ENCODE peak calls at places on chromosomes 1 and 21, in ten cellular contexts. B is H9, E is IMR-90, I is NT2/D1, F is A549, P is MM.1S, G is body of pancreas, V is aorta, A is fibroblast of lung, R is cardiac muscle cell. K is an unnamed sample. For H3K4me1, the result is how much of the 10 kb centered on the place peaks cover.

GRCh38 chr1:232543194-232543593 is 86.7 kb downstream of the SIPA1L2 start:
- DNase-seq in R (no peak), A (no peak), B (no peak), E (no peak), P (no peak), I (no peak), F (no peak), G (no peak), V (no peak), K (no peak)

GRCh38 chr1:160670701-160671100 is 23.9 kb upstream of the SLAMF1 start:
- DNase-seq in I (no peak), V (no peak), E (no peak), G (no peak), A (no peak), F (no peak), P (no peak), B (no peak), R (no peak), K (no peak)

GRCh38 chr1:226108935-226109828 is 46.7 kb downstream of the H3-3A start:
- DNase-seq in R (no peak), A (peak), E (peak), I (no peak), B (no peak), G (peak), F (no peak), V (peak), P (no peak), K (peak)

GRCh38 chr1:164774819-164775654 is 216.1 kb downstream of the PBX1 start:
- DNase-seq in R (peak), B (no peak), G (peak), I (no peak), V (no peak), P (no peak), E (no peak), A (no peak), F (no peak), K (peak)

GRCh38 chr1:34165422-34165921 is 442 bp upstream of the CSMD2 start:
- DNase-seq in P (no peak), E (no peak), G (no peak), R (no peak), F (no peak), I (no peak), A (peak), B (peak), V (no peak), K (no peak)

GRCh38 chr1:41559331-41559730 is 74.8 kb upstream of the EDN2 start:
- DNase-seq in B (no peak), V (no peak), F (no peak), E (no peak), I (no peak), R (no peak), A (no peak), G (no peak), P (no peak), K (no peak)

GRCh38 chr1:240295811-240296210 is 204.1 kb downstream of the FMN2 start:
- DNase-seq in F (no peak), E (peak), B (no peak), I (no peak), R (no peak), P (peak), V (no peak), A (peak), G (no peak), K (no peak)

GRCh38 chr1:200319143-200319542 is 90.7 kb downstream of the ZNF281 start:
- DNase-seq in F (no peak), A (no peak), E (no peak), P (no peak), G (no peak), I (no peak), R (no peak), B (no peak), V (no peak), K (no peak)

GRCh38 chr1:219279017-219279770 is 105.5 kb downstream of the LYPLAL1 start:
- DNase-seq in A (peak), P (no peak), G (no peak), R (no peak), I (no peak), E (peak), F (peak), V (no peak), B (no peak), K (no peak)

GRCh38 chr21:45901061-45901690 is 80.4 kb upstream of the COL6A1 start:
- DNase-seq in E (no peak), P (no peak), V (peak), I (no peak), R (no peak), F (no peak), B (no peak), A (no peak), G (no peak), K (no peak)

GRCh38 chr1:24112381-24113169 is 640 bp upstream of the MYOM3 start:
- DNase-seq in B (peak), V (peak), P (peak), R (peak), G (peak), E (peak), I (no peak), F (peak), A (peak), K (peak)

GRCh38 chr1:84505167-84506001 is 802 bp upstream of the SPATA1 start:
- DNase-seq in R (peak), A (peak), G (peak), F (no peak), B (no peak), V (peak), I (peak), E (peak), P (peak), K (no peak)

GRCh38 chr1:192119701-192120100 is 38.6 kb upstream of the RGS18 start:
- DNase-seq in V (no peak), G (no peak), F (no peak), E (no peak), R (no peak), P (no peak), B (no peak), I (no peak), A (no peak), K (no peak)

GRCh38 chr1:192123212-192123611 is 35.0 kb upstream of the RGS18 start:
- DNase-seq in B (no peak), G (no peak), R (no peak), V (no peak), I (no peak), E (no peak), F (no peak), A (no peak), P (no peak), K (no peak)

GRCh38 chr1:192118881-192119280 is 39.4 kb upstream of the RGS18 start:
- DNase-seq in V (no peak), P (no peak), E (no peak), F (no peak), I (no peak), A (no peak), G (no peak), B (no peak), R (no peak), K (no peak)

GRCh38 chr1:192126030-192126619 is 32.1 kb upstream of the RGS18 start:
- DNase-seq in A (no peak), B (no peak), I (no peak), P (peak), V (no peak), E (no peak), G (no peak), R (no peak), F (no peak), K (no peak)

DNA sequence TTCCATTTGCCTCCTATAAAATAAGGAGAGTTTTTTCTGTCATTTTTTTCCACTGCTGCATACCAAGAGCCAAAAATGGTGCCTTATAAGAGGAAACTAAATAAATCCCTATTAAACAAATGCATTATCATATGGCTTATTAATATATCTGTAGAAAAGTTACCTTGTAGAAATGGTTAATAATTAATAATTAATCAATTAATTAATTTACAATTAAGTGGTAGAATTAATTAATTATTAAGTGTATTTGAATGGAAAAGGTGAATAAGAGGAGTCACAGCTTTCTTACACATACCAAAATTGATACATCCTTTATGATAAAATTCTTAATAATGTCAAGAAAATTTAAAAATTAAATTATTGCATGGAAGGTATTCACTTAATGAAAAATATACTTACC is 35.6 kb upstream of the RGS18 start:
- DNase-seq in G (no peak), P (no peak), A (no peak), B (no peak), I (no peak), F (no peak), V (no peak), E (no peak), R (no peak), K (no peak)
- H3K4me1 ChIP-seq in G (under half), P (under half), A (under half), B (under half), I (under half), F (under half), V (under half), E (under half), R (under half), K (under half)

GRCh38 chr1:183027791-183028190 is 4.6 kb downstream of the LAMC1 start:
- DNase-seq in V (no peak), P (no peak), A (peak), F (no peak), B (no peak), E (no peak), G (no peak), R (no peak), I (peak), K (no peak)

GRCh38 chr1:183024352-183025337 is 1.4 kb downstream of the LAMC1 start:
- DNase-seq in F (no peak), I (peak), B (no peak), E (no peak), V (no peak), A (no peak), G (no peak), R (no peak), P (no peak), K (peak)

GRCh38 chr1:183023601-183024351 is 556 bp downstream of the LAMC1 start:
- DNase-seq in V (peak), F (peak), I (peak), A (peak), P (peak), E (peak), R (peak), B (peak), G (peak), K (peak)

GRCh38 chr1:183027031-183027430 is 3.8 kb downstream of the LAMC1 start:
- DNase-seq in F (no peak), V (no peak), P (no peak), B (no peak), G (no peak), I (no peak), A (peak), R (no peak), E (no peak), K (no peak)

GRCh38 chr1:183025782-183026774 is 2.9 kb downstream of the LAMC1 start:
- DNase-seq in V (no peak), B (no peak), G (no peak), A (peak), P (no peak), I (no peak), R (no peak), E (peak), F (no peak), K (no peak)
- H3K4me1 ChIP-seq in V (under half), B (under half), G (under half), A (under half), P (under half), I (under half), R (under half), E (under half), F (half or more), K (under half)

GRCh38 chr1:32352831-32353383 is 9.4 kb downstream of the FAM229A start:
- DNase-seq in B (no peak), P (no peak), G (no peak), F (no peak), I (no peak), V (no peak), E (no peak), A (no peak), R (no peak), K (peak)
- H3K4me1 ChIP-seq in B (under half), P (under half), G (under half), F (under half), I (under half), V (under half), E (under half), A (under half), R (under half), K (under half)

GRCh38 chr1:22489278-22489677 is 37.6 kb downstream of the ZBTB40 start:
- DNase-seq in G (no peak), E (no peak), F (no peak), P (no peak), B (no peak), R (no peak), V (no peak), A (no peak), I (no peak), K (no peak)
- H3K4me1 ChIP-seq in G (under half), E (under half), F (under half), P (under half), B (under half), R (under half), V (under half), A (under half), I (under half), K (under half)

GRCh38 chr1:151047591-151047924 is at the start of gene C1orf56:
- DNase-seq in R (peak), A (peak), E (peak), V (peak), F (peak), G (peak), B (peak), P (peak), I (peak), K (peak)

GRCh38 chr1:151050051-151050688 is 2.6 kb downstream of the C1orf56 start:
- DNase-seq in P (no peak), E (no peak), V (no peak), B (no peak), G (no peak), F (no peak), I (no peak), A (no peak), R (no peak), K (no peak)

GRCh38 chr1:151049458-151049857 is 1.9 kb downstream of the C1orf56 start:
- DNase-seq in B (no peak), P (no peak), R (no peak), G (no peak), I (no peak), V (no peak), F (no peak), A (no peak), E (no peak), K (no peak)

GRCh38 chr1:151048645-151049032 is 1.1 kb downstream of the C1orf56 start:
- DNase-seq in B (no peak), F (no peak), G (no peak), R (no peak), I (no peak), E (no peak), A (no peak), V (no peak), P (no peak), K (no peak)

DNA sequence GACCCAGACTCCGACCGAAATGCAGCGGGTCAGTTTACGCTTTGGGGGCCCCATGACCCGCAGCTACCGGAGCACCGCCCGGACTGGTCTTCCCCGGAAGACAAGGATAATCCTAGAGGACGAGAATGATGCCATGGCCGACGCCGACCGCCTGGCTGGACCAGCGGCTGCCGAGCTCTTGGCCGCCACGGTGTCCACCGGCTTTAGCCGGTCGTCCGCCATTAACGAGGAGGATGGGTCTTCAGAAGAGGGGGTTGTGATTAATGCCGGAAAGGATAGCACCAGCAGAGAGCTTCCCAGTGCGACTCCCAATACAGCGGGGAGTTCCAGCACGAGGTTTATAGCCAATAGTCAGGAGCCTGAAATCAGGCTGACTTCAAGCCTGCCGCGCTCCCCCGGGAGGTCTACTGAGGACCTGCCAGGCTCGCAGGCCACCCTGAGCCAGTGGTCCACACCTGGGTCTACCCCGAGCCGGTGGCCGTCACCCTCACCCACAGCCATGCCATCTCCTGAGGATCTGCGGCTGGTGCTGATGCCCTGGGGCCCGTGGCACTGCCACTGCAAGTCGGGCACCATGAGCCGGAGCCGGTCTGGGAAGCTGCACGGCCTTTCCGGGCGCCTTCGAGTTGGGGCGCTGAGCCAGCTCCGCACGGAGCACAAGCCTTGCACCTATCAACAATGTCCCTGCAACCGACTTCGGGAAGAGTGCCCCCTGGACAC is 534 bp downstream of the C1orf56 start:
- DNase-seq in R (peak), P (peak), F (peak), E (peak), B (peak), G (peak), V (peak), A (peak), I (peak), K (peak)
- H3K4me1 ChIP-seq in R (under half), P (under half), F (under half), E (under half), B (under half), G (under half), V (under half), A (under half), I (under half), K (under half)

GRCh38 chr1:51919684-51920083 is 41.2 kb upstream of the NRDC start:
- DNase-seq in A (no peak), P (no peak), G (no peak), B (no peak), R (no peak), I (no peak), E (no peak), F (no peak), V (no peak), K (no peak)

GRCh38 chr1:51912881-51913280 is 34.4 kb upstream of the NRDC start:
- DNase-seq in R (no peak), V (no peak), B (no peak), G (no peak), F (no peak), P (no peak), A (no peak), I (no peak), E (no peak), K (no peak)

GRCh38 chr1:51915958-51916357 is 37.4 kb upstream of the NRDC start:
- DNase-seq in I (no peak), B (no peak), V (no peak), R (no peak), P (no peak), E (no peak), A (no peak), G (peak), F (no peak), K (no peak)

GRCh38 chr1:51920130-51920529 is 41.6 kb upstream of the NRDC start:
- DNase-seq in P (no peak), A (no peak), B (no peak), I (no peak), F (no peak), V (no peak), G (no peak), R (no peak), E (peak), K (no peak)

GRCh38 chr1:51916587-51917405 is 38.3 kb upstream of the NRDC start:
- DNase-seq in E (peak), B (no peak), P (no peak), G (no peak), R (no peak), V (no peak), F (no peak), I (no peak), A (peak), K (peak)
- H3K4me1 ChIP-seq in E (under half), B (under half), P (under half), G (under half), R (under half), V (under half), F (under half), I (under half), A (under half), K (under half)

GRCh38 chr1:183040600-183040999 is 17.4 kb downstream of the LAMC1 start:
- DNase-seq in P (no peak), A (peak), R (no peak), V (no peak), G (no peak), F (no peak), B (no peak), I (no peak), E (no peak), K (peak)

GRCh38 chr1:183043254-183043653 is 20.0 kb downstream of the LAMC1 start:
- DNase-seq in E (no peak), I (no peak), F (no peak), B (no peak), V (no peak), G (no peak), A (no peak), P (no peak), R (no peak), K (no peak)

GRCh38 chr1:183043872-183044859 is 20.9 kb downstream of the LAMC1 start:
- DNase-seq in I (no peak), R (no peak), P (no peak), G (no peak), E (peak), B (no peak), A (peak), F (peak), V (no peak), K (peak)

GRCh38 chr1:183048087-183049085 is 25.2 kb downstream of the LAMC1 start:
- DNase-seq in F (no peak), P (peak), V (no peak), A (no peak), B (no peak), I (no peak), E (no peak), R (no peak), G (no peak), K (no peak)

GRCh38 chr1:183044893-183045649 is 21.9 kb downstream of the LAMC1 start:
- DNase-seq in G (no peak), I (no peak), F (no peak), E (no peak), A (no peak), P (no peak), B (no peak), R (no peak), V (no peak), K (no peak)
- H3K4me1 ChIP-seq in G (under half), I (under half), F (half or more), E (under half), A (under half), P (under half), B (under half), R (under half), V (under half), K (under half)

GRCh38 chr21:26127918-26128317 is 42.7 kb downstream of the APP start:
- DNase-seq in R (no peak), A (peak), B (no peak), P (peak), V (no peak), F (no peak), I (no peak), G (no peak), E (peak), K (peak)
- H3K4me1 ChIP-seq in R (half or more), A (under half), B (under half), P (under half), V (under half), F (half or more), I (under half), G (half or more), E (under half), K (under half)